ENCODE peak calls at places on chromosomes 16 and 17, in six cellular contexts. Q, K, H, E, B and J are unnamed samples.

GRCh38 chr16:46691720-46692119 is 2.3 kb downstream of the ORC6 start:
- DNase-seq in H (no peak), Q (no peak), B (no peak), E (no peak), K (peak), J (no peak)

GRCh38 chr16:56869513-56870270 is 4.7 kb downstream of the SLC12A3 start:
- DNase-seq in E (peak), B (no peak), H (no peak), Q (peak), K (peak), J (peak)

GRCh38 chr16:72637306-72637705 is 410.6 kb downstream of the ZFHX3 start:
- DNase-seq in E (peak), K (no peak), H (no peak), B (no peak), Q (peak), J (no peak)

GRCh38 chr17:45783593-45784292 is 377 bp upstream of the CRHR1 start:
- DNase-seq in K (no peak), H (no peak), B (no peak), Q (no peak), E (no peak), J (no peak)

GRCh38 chr16:12208341-12209035 is 232.0 kb downstream of the SNX29 start:
- DNase-seq in B (no peak), E (peak), H (no peak), Q (no peak), K (no peak), J (no peak)

GRCh38 chr16:1548727-1549126 is 15.3 kb downstream of the TMEM204 start:
- DNase-seq in H (no peak), Q (no peak), E (no peak), B (no peak), K (no peak), J (no peak)

GRCh38 chr16:66188786-66189725 is 177.4 kb upstream of the CDH5 start:
- DNase-seq in E (no peak), Q (peak), B (peak), H (peak), K (no peak), J (no peak)

GRCh38 chr17:2075336-2076056 is 20.6 kb downstream of the HIC1 start:
- DNase-seq in E (no peak), B (no peak), Q (peak), H (no peak), K (no peak), J (peak)

GRCh38 chr17:50270430-50271172 is 3.7 kb upstream of the TMEM92 start:
- DNase-seq in B (peak), K (no peak), E (peak), H (peak), Q (no peak), J (peak)

GRCh38 chr16:71927383-71927782 is 32.1 kb downstream of the IST1 start:
- DNase-seq in E (peak), B (peak), K (no peak), H (no peak), Q (peak), J (no peak)

GRCh38 chr17:18182978-18183333 is 672 bp upstream of the ALKBH5 start:
- DNase-seq in K (peak), Q (no peak), B (peak), H (peak), E (peak), J (peak)

GRCh38 chr16:82156761-82157654 is 13.0 kb downstream of the MPHOSPH6 start:
- DNase-seq in Q (peak), B (no peak), H (no peak), K (no peak), E (no peak), J (no peak)

GRCh38 chr17:29084476-29085148 is 41.7 kb downstream of the PIPOX start:
- DNase-seq in E (no peak), K (no peak), Q (no peak), H (no peak), B (no peak), J (no peak)

GRCh38 chr17:77881545-77881944 is 77.0 kb upstream of the TNRC6C start:
- DNase-seq in H (peak), Q (peak), K (peak), E (peak), B (peak), J (peak)

GRCh38 chr17:35750526-35751395 is 2.3 kb downstream of the GAS2L2 start:
- DNase-seq in E (no peak), K (no peak), B (no peak), Q (peak), H (no peak), J (no peak)

GRCh38 chr16:85798901-85799496 is 345 bp downstream of the EMC8 start:
- DNase-seq in K (peak), B (no peak), E (peak), H (peak), Q (no peak), J (no peak)

GRCh38 chr17:66535611-66536010 is 233.2 kb downstream of the PRKCA start:
- DNase-seq in B (no peak), E (no peak), H (no peak), Q (no peak), K (no peak), J (no peak)

GRCh38 chr17:29138184-29138955 is 41.8 kb downstream of the MYO18A start:
- DNase-seq in B (no peak), E (peak), K (peak), Q (no peak), H (no peak), J (peak)

GRCh38 chr17:81386646-81387234 is 8.5 kb upstream of the BAHCC1 start:
- DNase-seq in E (no peak), B (no peak), K (no peak), Q (no peak), H (no peak), J (no peak)

GRCh38 chr16:11202260-11203091 is 53.5 kb downstream of the SOCS1 start:
- DNase-seq in H (no peak), Q (no peak), B (no peak), E (peak), K (no peak), J (no peak)

GRCh38 chr17:17685775-17686291 is 4.6 kb downstream of the RAI1 start:
- DNase-seq in H (peak), E (peak), K (no peak), B (no peak), Q (peak), J (peak)

GRCh38 chr16:53036066-53036465 is 16.6 kb downstream of the CHD9NB start:
- DNase-seq in K (no peak), Q (no peak), H (no peak), E (no peak), B (no peak), J (no peak)

GRCh38 chr17:74870512-74870911 is 2.3 kb downstream of the FDXR start:
- DNase-seq in Q (peak), H (peak), B (no peak), K (no peak), E (peak), J (no peak)

GRCh38 chr16:12257926-12258561 is 281.5 kb downstream of the SNX29 start:
- DNase-seq in K (peak), Q (no peak), B (no peak), E (no peak), H (no peak), J (peak)

GRCh38 chr17:1241904-1242303 is 28.3 kb upstream of the BHLHA9 start:
- DNase-seq in K (no peak), H (no peak), Q (peak), B (peak), E (no peak), J (no peak)

GRCh38 chr16:83723244-83723643 is 84.5 kb upstream of the HSBP1 start:
- DNase-seq in Q (no peak), B (no peak), E (no peak), K (no peak), H (no peak), J (no peak)

GRCh38 chr16:81567987-81568748 is 123.6 kb downstream of the CMIP start:
- DNase-seq in B (no peak), H (no peak), K (no peak), E (peak), Q (peak), J (no peak)

GRCh38 chr16:57755726-57756423 is 20.3 kb downstream of the KATNB1 start:
- DNase-seq in E (no peak), B (no peak), H (no peak), Q (no peak), K (no peak), J (no peak)

GRCh38 chr16:59899940-59900339 is 1165.8 kb upstream of the GOT2 start:
- DNase-seq in E (no peak), B (no peak), K (no peak), Q (no peak), H (no peak), J (no peak)

GRCh38 chr16:49755291-49755611 is 100.7 kb downstream of the ZNF423 start:
- DNase-seq in E (no peak), K (no peak), H (no peak), Q (peak), B (peak), J (no peak)

GRCh38 chr17:28960256-28961106 is 9.2 kb upstream of the PHF12 start:
- DNase-seq in Q (no peak), H (no peak), E (no peak), K (no peak), B (no peak), J (no peak)

GRCh38 chr16:1310832-1311200 is 1.4 kb downstream of the UBE2I start:
- DNase-seq in Q (no peak), B (no peak), H (no peak), E (peak), K (peak), J (no peak)

GRCh38 chr17:29911641-29912177 is 18.3 kb downstream of the SSH2 start:
- DNase-seq in K (no peak), B (no peak), Q (no peak), H (no peak), E (no peak), J (no peak)

GRCh38 chr17:27049104-27049784 is 244.7 kb upstream of the WSB1 start:
- DNase-seq in K (no peak), B (no peak), E (no peak), H (no peak), Q (peak), J (no peak)

GRCh38 chr16:72902276-72902675 is 145.7 kb downstream of the ZFHX3 start:
- DNase-seq in Q (no peak), K (no peak), H (no peak), E (no peak), B (no peak), J (no peak)

GRCh38 chr17:30360396-30360795 is 18.3 kb upstream of the CPD start:
- DNase-seq in Q (no peak), H (no peak), K (no peak), B (no peak), E (no peak), J (no peak)

GRCh38 chr17:68291836-68292688 is 767 bp downstream of the ARSG start:
- DNase-seq in H (peak), K (peak), B (peak), E (peak), Q (peak), J (peak)
- TF ChIP-seq CTCF in H (no peak), K (peak), B (no peak), E (peak), Q (no peak), J (no peak)

GRCh38 chr16:88705746-88706287 is 391 bp downstream of the RNF166 start:
- DNase-seq in H (no peak), E (no peak), B (no peak), K (peak), Q (no peak), J (peak)

GRCh38 chr16:88705076-88705684 is 1.0 kb downstream of the RNF166 start:
- DNase-seq in K (peak), Q (no peak), E (no peak), H (no peak), B (no peak), J (no peak)

GRCh38 chr16:88706965-88707871 is 915 bp downstream of the CTU2 start:
- DNase-seq in E (peak), B (no peak), Q (no peak), H (no peak), K (peak), J (no peak)

GRCh38 chr16:88703486-88704309 is 2.5 kb downstream of the RNF166 start:
- DNase-seq in E (no peak), B (no peak), K (peak), Q (no peak), H (peak), J (no peak)

DNA sequence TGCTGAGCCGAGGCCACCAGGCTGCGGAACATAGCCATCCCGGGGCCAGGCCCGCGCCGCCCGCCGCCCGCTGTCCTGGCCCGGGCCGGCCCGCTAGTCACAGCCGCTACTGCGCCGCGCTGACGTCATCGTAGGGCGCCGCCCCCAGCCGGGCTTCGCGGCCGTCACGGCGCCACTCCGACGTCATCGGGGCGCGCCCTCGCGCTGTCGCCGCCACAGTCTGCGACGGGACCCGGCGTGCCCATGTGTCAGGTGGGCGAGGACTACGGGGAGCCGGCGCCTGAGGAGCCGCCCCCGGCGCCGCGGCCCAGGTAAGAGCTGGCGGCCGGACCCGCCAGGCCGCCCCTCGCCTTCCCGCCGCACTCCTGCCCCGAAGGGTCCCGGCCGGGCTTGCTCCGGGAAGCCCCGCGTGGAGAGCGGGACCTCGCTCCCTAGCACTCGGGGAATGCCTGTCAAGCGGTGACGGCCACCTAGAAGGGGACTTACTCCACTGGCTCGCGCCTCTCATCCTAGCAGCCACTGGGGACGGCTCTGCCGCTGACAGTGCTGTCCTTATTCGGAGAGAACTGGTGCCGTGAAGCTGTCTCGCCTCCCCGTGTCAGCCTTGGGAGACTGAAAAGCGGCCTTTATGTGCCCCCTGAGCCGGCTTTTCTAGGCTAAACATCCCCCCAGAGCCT is at the start of the genes CTU2 and RNF166:
- DNase-seq in H (peak), Q (peak), K (peak), B (peak), E (peak), J (peak)
- TF ChIP-seq CTCF in H (no peak), Q (no peak), K (no peak), B (no peak), E (no peak), J (no peak)

DNA sequence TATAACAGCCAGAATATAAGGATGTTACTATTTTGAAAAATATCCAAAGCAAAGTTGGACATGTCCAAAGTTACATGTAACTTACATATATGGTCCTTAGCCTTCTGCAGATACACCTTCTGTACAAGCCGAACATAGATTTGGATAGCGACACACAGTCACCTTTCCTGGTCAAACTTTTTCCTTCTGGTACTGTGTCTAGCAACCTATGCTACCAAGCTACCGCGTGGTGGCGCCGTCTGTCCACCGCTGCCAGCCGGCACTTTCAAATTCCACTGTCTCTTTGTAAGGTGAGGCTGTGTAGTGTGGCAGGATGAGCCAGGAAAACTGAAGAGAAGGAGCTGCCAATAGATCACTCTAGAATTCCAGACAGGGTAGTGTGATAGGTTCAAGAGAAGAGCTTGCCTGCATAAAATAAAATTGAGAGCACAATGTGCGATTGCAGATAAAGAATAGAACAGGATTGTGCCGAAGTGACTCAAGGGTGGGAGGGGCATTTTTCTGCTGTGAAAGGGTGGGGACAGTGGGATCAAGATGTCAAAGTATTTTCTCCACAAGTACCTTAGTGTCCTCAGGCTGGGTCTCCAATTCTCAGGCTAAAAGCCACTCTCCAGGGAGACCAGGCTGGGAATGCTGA is 366.9 kb downstream of the SLC39A11 start:
- DNase-seq in B (no peak), H (peak), K (peak), E (peak), Q (peak), J (peak)
- TF ChIP-seq CTCF in B (peak), H (peak), K (peak), E (peak), Q (peak), J (peak)

GRCh38 chr17:39527220-39527813 is 66.0 kb downstream of the CDK12 start:
- DNase-seq in H (no peak), Q (peak), K (peak), E (no peak), B (peak), J (no peak)
- TF ChIP-seq CTCF in H (peak), Q (peak), K (peak), E (peak), B (peak), J (peak)

DNA sequence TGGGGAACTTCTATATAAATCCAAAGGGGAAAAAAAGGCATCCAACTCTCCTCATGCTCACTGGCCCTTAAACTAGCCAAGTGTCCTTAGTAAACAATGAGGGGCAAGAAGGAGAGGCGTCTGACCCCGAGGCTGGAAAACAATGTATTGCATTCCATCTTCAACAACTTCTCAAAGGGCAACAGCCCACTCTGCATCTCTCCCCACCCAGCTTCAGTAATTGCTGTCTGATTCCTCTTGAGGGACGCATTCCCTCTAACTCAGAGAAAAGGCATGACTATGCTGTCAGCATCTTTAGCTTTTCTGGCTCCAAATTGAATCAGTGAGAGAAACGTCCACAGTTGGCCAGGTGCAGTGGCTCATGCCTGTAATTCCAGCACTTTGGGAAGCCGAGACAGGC is 145.8 kb downstream of the SLC39A11 start:
- DNase-seq in B (no peak), H (no peak), K (no peak), Q (no peak), E (no peak), J (no peak)
- TF ChIP-seq CTCF in B (no peak), H (no peak), K (no peak), Q (no peak), E (no peak), J (no peak)

GRCh38 chr17:72077326-72077960 is 43.4 kb upstream of the SOX9 start:
- DNase-seq in E (no peak), K (no peak), H (no peak), Q (peak), B (no peak), J (no peak)
- TF ChIP-seq CTCF in E (no peak), K (peak), H (no peak), Q (no peak), B (no peak), J (no peak)